ENCODE peak calls at places on chromosomes 7 and 10, in seven cellular contexts. R is stimulated activated CD4-positive, alpha-beta T cell treated with anti-CD3 and anti-CD28 coated beads, TNF-alpha, amount 100 ng/mL, for 48 hours; A is GM13977; G is activated CD8-positive, alpha-beta memory T cell treated with anti-CD3 and anti-CD28 coated beads, Interleukin-2, amount 50 U/mL, for 4 hours; C is amniotic stem cell; B is activated naive CD8-positive, alpha-beta T cell treated with anti-CD3 and anti-CD28 coated beads, Interleukin-2, amount 50 U/mL, for 24 hours; Z is H7. E is an unnamed sample.

GRCh38 chr7:17854297-17855047 is 85.8 kb downstream of the SNX13 start:
- DNase-seq in G (no peak), Z (no peak), C (no peak), B (no peak), R (no peak), A (no peak), E (no peak)

GRCh38 chr10:24344695-24345473 is 135.9 kb downstream of the KIAA1217 start:
- DNase-seq in A (no peak), C (no peak), G (no peak), B (no peak), Z (no peak), R (no peak), E (no peak)

GRCh38 chr10:6230335-6230734 is 27.6 kb downstream of the PFKFB3 start:
- DNase-seq in B (no peak), R (no peak), A (no peak), G (no peak), Z (peak), C (no peak), E (no peak)

GRCh38 chr7:108308913-108309312 is 147.3 kb downstream of the NRCAM start:
- DNase-seq in R (no peak), B (no peak), Z (no peak), C (no peak), G (no peak), A (no peak), E (no peak)

GRCh38 chr7:40986351-40986873 is 716.5 kb downstream of the INHBA start:
- DNase-seq in A (no peak), R (no peak), Z (no peak), G (no peak), B (no peak), C (peak), E (no peak)

GRCh38 chr7:1369856-1370657 is 89.2 kb downstream of the MICALL2 start:
- DNase-seq in C (no peak), A (no peak), B (no peak), Z (peak), R (no peak), G (no peak), E (no peak)

GRCh38 chr7:75621124-75621523 is 117.6 kb downstream of the HIP1 start:
- DNase-seq in A (no peak), Z (no peak), R (no peak), G (no peak), B (no peak), C (no peak), E (no peak)

GRCh38 chr7:140485463-140486265 is 6.4 kb upstream of the MKRN1 start:
- DNase-seq in G (no peak), R (no peak), A (no peak), Z (no peak), C (no peak), B (no peak), E (no peak)

GRCh38 chr10:12742776-12743175 is 258.7 kb downstream of the CCDC3 start:
- DNase-seq in C (no peak), Z (no peak), R (no peak), B (no peak), A (no peak), G (no peak), E (peak)

GRCh38 chr10:93149761-93150160 is 76.1 kb downstream of the CYP26A1 start:
- DNase-seq in C (no peak), Z (no peak), G (no peak), B (no peak), A (no peak), R (no peak), E (no peak)

GRCh38 chr7:140475747-140476333 is 3.5 kb downstream of the MKRN1 start:
- DNase-seq in G (peak), Z (peak), C (no peak), R (no peak), A (peak), B (peak), E (peak)

GRCh38 chr10:78472542-78472890 is 438.9 kb downstream of the RPS24 start:
- DNase-seq in B (no peak), R (no peak), G (no peak), C (no peak), Z (peak), A (peak), E (peak)

E was measured in GM10248.